ENCODE peak calls at places on chromosomes 1 and 21, in ten cellular contexts. O is ELR; M is sigmoid colon; K is CD8-positive, alpha-beta T cell; V is NCI-H524; H is GM19239; W is H54; U is progenitor cell of endocrine pancreas; R is adrenal gland; J is T-helper 1 cell. T is an unnamed sample.

GRCh38 chr1:202951437-202951836 is 6.7 kb downstream of the ADIPOR1 start:
- DNase-seq in O (no peak), M (no peak), K (no peak), V (no peak), H (no peak), W (no peak), U (no peak), R (no peak), J (no peak), T (no peak)

GRCh38 chr21:29189358-29189757 is 58.9 kb downstream of the MAP3K7CL start:
- DNase-seq in O (peak), M (no peak), K (no peak), V (no peak), H (no peak), W (no peak), U (no peak), R (no peak), J (no peak), T (no peak)

GRCh38 chr1:16915627-16915973 is 6.1 kb upstream of the CROCC start:
- DNase-seq in O (peak), M (peak), K (no peak), V (no peak), H (no peak), W (no peak), U (no peak), R (no peak), J (no peak), T (no peak)

GRCh38 chr1:207838156-207839082 is 72.5 kb downstream of the CD34 start:
- DNase-seq in O (no peak), M (peak), K (no peak), V (no peak), H (no peak), W (no peak), U (no peak), R (peak), J (no peak), T (peak)

GRCh38 chr1:234724517-234725176 is 114.7 kb upstream of the IRF2BP2 start:
- DNase-seq in O (no peak), M (peak), K (no peak), V (no peak), H (no peak), W (no peak), U (no peak), R (peak), J (peak), T (no peak)

GRCh38 chr1:231395051-231395995 is 26.8 kb downstream of the EGLN1 start:
- DNase-seq in O (peak), M (no peak), K (no peak), V (no peak), H (no peak), W (peak), U (no peak), R (no peak), J (no peak), T (peak)

GRCh38 chr21:45164124-45164511 is 89.7 kb downstream of the ADARB1 start:
- DNase-seq in O (no peak), M (peak), K (no peak), V (no peak), H (no peak), W (no peak), U (no peak), R (no peak), J (no peak), T (no peak)

GRCh38 chr1:11681071-11681771 is at the start of gene MAD2L2:
- DNase-seq in O (peak), M (peak), K (peak), V (peak), H (peak), W (peak), U (peak), R (peak), J (peak), T (peak)

GRCh38 chr1:155052412-155053400 is 1.6 kb downstream of the ADAM15 start:
- DNase-seq in O (peak), M (no peak), K (no peak), V (no peak), H (peak), W (no peak), U (no peak), R (no peak), J (no peak), T (peak)

GRCh38 chr1:201198598-201198997 is 8.0 kb downstream of the IGFN1 start:
- DNase-seq in O (no peak), M (no peak), K (no peak), V (no peak), H (no peak), W (no peak), U (no peak), R (no peak), J (no peak), T (no peak)

GRCh38 chr1:29055160-29055559 is 68.5 kb downstream of the TMEM200B start:
- DNase-seq in O (no peak), M (no peak), K (no peak), V (no peak), H (no peak), W (no peak), U (no peak), R (no peak), J (no peak), T (no peak)

GRCh38 chr1:220784751-220785150 is 2.0 kb upstream of the MTARC1 start:
- DNase-seq in O (no peak), M (peak), K (no peak), V (no peak), H (no peak), W (no peak), U (no peak), R (no peak), J (no peak), T (no peak)

GRCh38 chr1:241355311-241356010 is 1.5 kb downstream of the RGS7 start:
- DNase-seq in O (no peak), M (no peak), K (no peak), V (no peak), H (no peak), W (no peak), U (no peak), R (no peak), J (no peak), T (no peak)

GRCh38 chr1:109984190-109984455 is 442 bp upstream of the AHCYL1 start:
- DNase-seq in O (peak), M (no peak), K (no peak), V (no peak), H (no peak), W (no peak), U (no peak), R (no peak), J (no peak), T (no peak)

GRCh38 chr1:52725903-52726264 is 369 bp upstream of the ZYG11B start:
- DNase-seq in O (no peak), M (no peak), K (no peak), V (no peak), H (no peak), W (no peak), U (no peak), R (no peak), J (no peak), T (no peak)

GRCh38 chr1:11030865-11031264 is 16.2 kb downstream of the MASP2 start:
- DNase-seq in O (no peak), M (no peak), K (no peak), V (no peak), H (no peak), W (no peak), U (no peak), R (no peak), J (no peak), T (no peak)

GRCh38 chr1:67586596-67586995 is 98.4 kb upstream of the GADD45A start:
- DNase-seq in O (peak), M (no peak), K (no peak), V (no peak), H (no peak), W (no peak), U (no peak), R (no peak), J (no peak), T (no peak)

GRCh38 chr1:28966617-28967016 is 52.2 kb downstream of the EPB41 start:
- DNase-seq in O (no peak), M (no peak), K (no peak), V (no peak), H (no peak), W (no peak), U (no peak), R (no peak), J (no peak), T (peak)